ENCODE peak calls at places on chromosomes 1 and 21, in five cellular contexts. O, C, P, N and R are unnamed samples.

GRCh38 chr21:45531393-45532215 is 10.6 kb downstream of the SLC19A1 start:
- DNase-seq in C (no peak), P (no peak), N (peak), O (no peak), R (no peak)

GRCh38 chr1:179017383-179018326 is 8.0 kb upstream of the FAM20B start:
- DNase-seq in P (no peak), C (no peak), O (peak), N (no peak), R (no peak)

GRCh38 chr1:239606850-239607400 is 220.6 kb downstream of the CHRM3 start:
- DNase-seq in P (no peak), O (peak), C (no peak), N (no peak), R (no peak)

GRCh38 chr1:53043271-53043670 is 18.7 kb upstream of the PODN start:
- DNase-seq in N (no peak), O (peak), C (peak), P (no peak), R (no peak)

GRCh38 chr1:234313171-234313570 is 60.1 kb upstream of the COA6 start:
- DNase-seq in C (no peak), N (no peak), O (no peak), P (no peak), R (no peak)

GRCh38 chr1:110489406-110489805 is 29.6 kb downstream of the KCNA10 start:
- DNase-seq in O (no peak), C (no peak), P (no peak), N (no peak), R (no peak)

GRCh38 chr1:189596197-189596596 is 881.5 kb downstream of the BRINP3 start:
- DNase-seq in N (no peak), C (peak), P (no peak), O (peak), R (no peak)

GRCh38 chr21:16427587-16428087 is 697.9 kb downstream of the USP25 start:
- DNase-seq in C (no peak), P (no peak), N (no peak), O (no peak), R (no peak)

GRCh38 chr1:204130178-204130577 is 21.7 kb downstream of the ETNK2 start:
- DNase-seq in C (no peak), N (peak), O (no peak), P (no peak), R (no peak)

GRCh38 chr21:32886339-32886738 is 114.8 kb upstream of the PAXBP1 start:
- DNase-seq in O (no peak), P (no peak), N (no peak), C (no peak), R (no peak)

GRCh38 chr1:240385985-240386978 is 225.7 kb downstream of the GREM2 start:
- DNase-seq in P (no peak), C (peak), O (peak), N (no peak), R (no peak)

GRCh38 chr1:26154750-26155149 is 4.1 kb upstream of the FAM110D start:
- DNase-seq in O (no peak), N (no peak), P (no peak), C (no peak), R (no peak)

GRCh38 chr1:23118957-23119792 is 49.5 kb downstream of the LUZP1 start:
- DNase-seq in O (peak), C (peak), N (no peak), P (no peak), R (no peak)

GRCh38 chr1:62621907-62622306 is 24.6 kb downstream of the ANGPTL3 start:
- DNase-seq in O (peak), C (peak), P (no peak), N (peak), R (peak)

GRCh38 chr1:193625255-193625654 is 438.8 kb upstream of the B3GALT2 start:
- DNase-seq in C (no peak), P (no peak), N (no peak), O (no peak), R (no peak)

GRCh38 chr1:59272507-59272906 is 24.4 kb upstream of the FGGY start:
- DNase-seq in C (peak), P (no peak), O (peak), N (no peak), R (peak)

GRCh38 chr21:43352568-43353281 is 74.2 kb downstream of the SIK1 start:
- DNase-seq in C (peak), P (no peak), N (no peak), O (peak), R (peak)

GRCh38 chr1:219518168-219518905 is 94.6 kb downstream of the ZC3H11B start:
- DNase-seq in O (peak), P (no peak), N (no peak), C (peak), R (no peak)

GRCh38 chr1:23531695-23532094 is 662 bp upstream of the E2F2 start:
- DNase-seq in P (no peak), C (no peak), N (no peak), O (no peak), R (no peak)

GRCh38 chr1:53514436-53514835 is 55.2 kb downstream of the DMRTB1 start:
- DNase-seq in N (no peak), C (no peak), P (no peak), O (no peak), R (no peak)

GRCh38 chr1:59393211-59394180 is 96.6 kb downstream of the FGGY start:
- DNase-seq in C (peak), N (peak), P (no peak), O (peak), R (no peak)

GRCh38 chr1:72937905-72938304 is 655.6 kb upstream of the NEGR1 start:
- DNase-seq in C (no peak), O (no peak), P (no peak), N (no peak), R (no peak)

GRCh38 chr1:41362749-41363631 is 1.8 kb downstream of the FOXO6 start:
- DNase-seq in C (no peak), N (no peak), O (no peak), P (no peak), R (peak)

GRCh38 chr1:178417858-178418257 is 78.9 kb downstream of the CLEC20A start:
- DNase-seq in C (peak), P (no peak), N (no peak), O (peak), R (no peak)

GRCh38 chr1:81408404-81408803 is 392.3 kb upstream of the ADGRL2 start:
- DNase-seq in O (no peak), P (no peak), N (no peak), C (no peak), R (no peak)

GRCh38 chr21:33673473-33673872 is 31.2 kb downstream of the ITSN1 start:
- DNase-seq in P (no peak), C (no peak), N (no peak), O (no peak), R (no peak)

GRCh38 chr1:230632273-230632873 is 9.9 kb upstream of the COG2 start:
- DNase-seq in P (no peak), N (peak), C (peak), O (peak), R (peak)

GRCh38 chr1:173341307-173341706 is 134.2 kb upstream of the TNFSF4 start:
- DNase-seq in C (peak), N (no peak), O (peak), P (no peak), R (no peak)

DNA sequence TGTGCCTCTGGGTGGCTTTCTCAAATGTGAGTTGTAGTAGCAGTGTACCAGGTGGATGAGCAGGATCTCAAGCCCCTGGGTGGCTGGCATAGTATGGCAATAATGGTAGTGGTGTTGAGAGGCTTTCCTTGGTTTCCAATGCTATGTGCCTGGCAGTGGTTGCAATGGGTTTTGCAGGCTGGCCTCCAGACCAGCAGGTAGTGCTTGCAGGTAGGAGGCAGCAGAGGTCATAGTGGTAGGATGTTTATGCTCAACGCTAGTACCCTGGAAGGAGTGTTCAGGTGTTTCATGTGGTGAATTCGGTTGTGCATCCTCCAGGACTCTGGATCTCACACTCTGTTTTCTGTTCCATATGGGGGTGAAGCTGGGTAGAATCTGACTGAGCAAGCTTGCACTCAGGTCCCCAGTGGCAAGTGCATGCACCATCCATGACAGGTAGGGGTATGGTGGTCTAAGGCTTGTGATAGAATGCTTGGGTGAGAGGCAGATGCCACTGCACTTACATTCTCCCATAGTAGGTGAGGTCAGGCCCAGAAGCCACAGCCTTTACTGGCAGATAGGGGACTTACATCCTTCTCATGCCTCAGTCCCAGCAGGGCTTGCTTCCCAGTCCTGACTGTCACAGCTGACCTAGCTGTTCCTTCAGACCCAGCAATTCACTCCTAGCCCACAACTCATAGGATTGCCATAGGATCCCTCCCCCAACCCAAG is 410.5 kb upstream of the LRRC7 start:
- DNase-seq in C (no peak), P (no peak), O (no peak), N (no peak), R (no peak)
- TF ChIP-seq CTCF in C (no peak), P (no peak), O (no peak), N (no peak), R (no peak)

GRCh38 chr1:117512728-117513321 is 93.0 kb upstream of the TENT5C start:
- DNase-seq in P (no peak), C (peak), N (no peak), O (no peak), R (no peak)
- TF ChIP-seq CTCF in P (peak), C (peak), N (peak), O (peak), R (peak)

GRCh38 chr1:246790364-246790763 is 66.2 kb downstream of the SCCPDH start:
- DNase-seq in N (peak), P (no peak), C (no peak), O (no peak), R (no peak)
- TF ChIP-seq CTCF in N (no peak), P (no peak), C (no peak), O (no peak), R (no peak)

GRCh38 chr1:2415801-2416208 is 3.4 kb upstream of the PEX10 start:
- DNase-seq in N (no peak), P (no peak), O (no peak), C (no peak), R (peak)
- TF ChIP-seq CTCF in N (no peak), P (no peak), O (no peak), C (no peak), R (peak)

GRCh38 chr1:208081972-208082371 is 162.2 kb downstream of the PLXNA2 start:
- DNase-seq in N (no peak), P (no peak), C (no peak), O (peak), R (no peak)
- TF ChIP-seq CTCF in N (no peak), P (no peak), C (no peak), O (peak), R (no peak)

GRCh38 chr1:243917863-243918565 is 68.0 kb upstream of the AKT3 start:
- DNase-seq in O (peak), C (peak), N (no peak), P (no peak), R (no peak)

GRCh38 chr1:243916160-243916559 is 66.1 kb upstream of the AKT3 start:
- DNase-seq in C (peak), P (no peak), N (no peak), O (peak), R (no peak)

GRCh38 chr1:243912347-243912746 is 62.3 kb upstream of the AKT3 start:
- DNase-seq in P (no peak), O (no peak), C (no peak), N (no peak), R (no peak)

GRCh38 chr1:243921113-243921512 is 71.1 kb upstream of the AKT3 start:
- DNase-seq in O (no peak), N (no peak), C (no peak), P (no peak), R (no peak)

GRCh38 chr1:243917177-243917862 is 67.3 kb upstream of the AKT3 start:
- DNase-seq in O (peak), N (no peak), C (peak), P (no peak), R (peak)
- TF ChIP-seq CTCF in O (peak), N (no peak), C (no peak), P (no peak), R (peak)

GRCh38 chr1:79874289-79874688 is 867.8 kb upstream of the ADGRL4 start:
- DNase-seq in N (no peak), P (no peak), O (peak), C (no peak), R (no peak)
- TF ChIP-seq CTCF in N (no peak), P (no peak), O (peak), C (no peak), R (no peak)

DNA sequence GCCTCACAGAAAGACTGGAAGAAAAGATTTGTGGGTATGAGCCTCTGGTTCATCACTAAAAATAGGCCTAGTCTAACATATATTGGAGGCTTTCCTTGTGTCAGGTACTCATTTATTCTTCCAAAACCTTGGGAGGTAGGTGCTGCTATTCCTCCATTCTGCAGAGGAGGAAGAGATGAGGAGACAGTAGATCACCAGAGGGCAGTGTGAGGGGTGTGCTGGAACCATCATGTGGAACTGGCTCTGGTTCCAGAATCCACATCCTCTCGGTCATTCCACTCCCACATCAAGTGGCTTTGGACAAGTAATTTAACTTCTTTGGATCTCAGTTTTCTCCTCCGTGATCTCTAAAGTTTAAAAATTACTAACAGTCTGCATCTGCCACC is 7.4 kb upstream of the INKA2 start:
- DNase-seq in O (no peak), P (no peak), C (no peak), N (no peak), R (no peak)
- TF ChIP-seq CTCF in O (no peak), P (no peak), C (no peak), N (no peak), R (no peak)

GRCh38 chr1:31861346-31861745 is 45.5 kb upstream of the SPOCD1 start:
- DNase-seq in P (no peak), N (no peak), O (no peak), C (no peak), R (no peak)
- TF ChIP-seq CTCF in P (no peak), N (no peak), O (no peak), C (no peak), R (peak)